ENCODE peak calls at places on chromosome 10, in four cellular contexts. One of them, this sample, is unnamed.

GRCh38 chr10:44864042-44864436 is 47.1 kb upstream of the TMEM72 start:
- DNase-seq in CD8-positive, alpha-beta T cell: no peak
- DNase-seq in left ventricle myocardium inferior: no peak
- DNase-seq in left lung: peak
- DNase-seq in this sample: no peak

GRCh38 chr10:36344240-36344639 is 702.1 kb upstream of the FZD8 start:
- DNase-seq in CD8-positive, alpha-beta T cell: no peak
- DNase-seq in left lung: no peak
- DNase-seq in left ventricle myocardium inferior: no peak
- DNase-seq in this sample: no peak

GRCh38 chr10:130491698-130492050 is 355.5 kb downstream of the GLRX3 start:
- DNase-seq in CD8-positive, alpha-beta T cell: no peak
- DNase-seq in left ventricle myocardium inferior: no peak
- DNase-seq in left lung: no peak
- DNase-seq in this sample: no peak

GRCh38 chr10:101597036-101597435 is 8.9 kb downstream of the DPCD start:
- DNase-seq in left ventricle myocardium inferior: no peak
- DNase-seq in left lung: no peak
- DNase-seq in CD8-positive, alpha-beta T cell: no peak
- DNase-seq in this sample: no peak

GRCh38 chr10:67971311-67971710 is 86.9 kb downstream of the SIRT1 start:
- DNase-seq in CD8-positive, alpha-beta T cell: no peak
- DNase-seq in left lung: no peak
- DNase-seq in left ventricle myocardium inferior: no peak
- DNase-seq in this sample: no peak

GRCh38 chr10:4767033-4767814 is 58.8 kb upstream of the AKR1E2 start:
- DNase-seq in left lung: no peak
- DNase-seq in left ventricle myocardium inferior: no peak
- DNase-seq in CD8-positive, alpha-beta T cell: no peak
- DNase-seq in this sample: no peak

GRCh38 chr10:86688398-86688921 is 20.1 kb downstream of the LDB3 start:
- DNase-seq in left ventricle myocardium inferior: peak
- DNase-seq in CD8-positive, alpha-beta T cell: no peak
- DNase-seq in left lung: peak
- DNase-seq in this sample: peak

GRCh38 chr10:71080381-71081228 is 131.8 kb upstream of the UNC5B start:
- DNase-seq in left lung: no peak
- DNase-seq in CD8-positive, alpha-beta T cell: no peak
- DNase-seq in left ventricle myocardium inferior: no peak
- DNase-seq in this sample: no peak

GRCh38 chr10:67790534-67791408 is 47.2 kb downstream of the DNAJC12 start:
- DNase-seq in CD8-positive, alpha-beta T cell: no peak
- DNase-seq in left lung: no peak
- DNase-seq in left ventricle myocardium inferior: no peak
- DNase-seq in this sample: no peak

GRCh38 chr10:117543999-117544728 is 1.6 kb downstream of the EMX2 start:
- DNase-seq in CD8-positive, alpha-beta T cell: no peak
- DNase-seq in left ventricle myocardium inferior: no peak
- DNase-seq in left lung: no peak
- DNase-seq in this sample: no peak

GRCh38 chr10:42801135-42801534 is 18.5 kb downstream of the BMS1 start:
- DNase-seq in CD8-positive, alpha-beta T cell: no peak
- DNase-seq in left ventricle myocardium inferior: no peak
- DNase-seq in left lung: no peak
- DNase-seq in this sample: no peak

GRCh38 chr10:131440405-131441360 is 129.2 kb upstream of the TCERG1L start:
- DNase-seq in left ventricle myocardium inferior: no peak
- DNase-seq in CD8-positive, alpha-beta T cell: no peak
- DNase-seq in left lung: no peak
- DNase-seq in this sample: no peak

GRCh38 chr10:129033790-129034272 is 433.2 kb upstream of the MGMT start:
- DNase-seq in left lung: no peak
- DNase-seq in left ventricle myocardium inferior: no peak
- DNase-seq in CD8-positive, alpha-beta T cell: no peak
- DNase-seq in this sample: no peak

GRCh38 chr10:95741807-95742528 is 14.0 kb upstream of the ENTPD1 start:
- DNase-seq in left ventricle myocardium inferior: no peak
- DNase-seq in left lung: no peak
- DNase-seq in CD8-positive, alpha-beta T cell: no peak
- DNase-seq in this sample: no peak

GRCh38 chr10:14617125-14617524 is 157.6 kb downstream of the FAM107B start:
- DNase-seq in CD8-positive, alpha-beta T cell: no peak
- DNase-seq in left lung: no peak
- DNase-seq in left ventricle myocardium inferior: no peak
- DNase-seq in this sample: no peak

GRCh38 chr10:66440562-66440961 is 485.3 kb upstream of the LRRTM3 start:
- DNase-seq in left ventricle myocardium inferior: no peak
- DNase-seq in CD8-positive, alpha-beta T cell: no peak
- DNase-seq in left lung: no peak
- DNase-seq in this sample: no peak

GRCh38 chr10:100303724-100304319 is 17.3 kb upstream of the BLOC1S2 start:
- DNase-seq in CD8-positive, alpha-beta T cell: no peak
- DNase-seq in left ventricle myocardium inferior: no peak
- DNase-seq in left lung: no peak
- DNase-seq in this sample: no peak

GRCh38 chr10:129614341-129614740 is 147.3 kb downstream of the MGMT start:
- DNase-seq in CD8-positive, alpha-beta T cell: no peak
- DNase-seq in left ventricle myocardium inferior: no peak
- DNase-seq in left lung: no peak
- DNase-seq in this sample: no peak

GRCh38 chr10:123553810-123554430 is 112.2 kb upstream of the GPR26 start:
- DNase-seq in CD8-positive, alpha-beta T cell: no peak
- DNase-seq in left ventricle myocardium inferior: no peak
- DNase-seq in left lung: no peak
- DNase-seq in this sample: no peak

DNA sequence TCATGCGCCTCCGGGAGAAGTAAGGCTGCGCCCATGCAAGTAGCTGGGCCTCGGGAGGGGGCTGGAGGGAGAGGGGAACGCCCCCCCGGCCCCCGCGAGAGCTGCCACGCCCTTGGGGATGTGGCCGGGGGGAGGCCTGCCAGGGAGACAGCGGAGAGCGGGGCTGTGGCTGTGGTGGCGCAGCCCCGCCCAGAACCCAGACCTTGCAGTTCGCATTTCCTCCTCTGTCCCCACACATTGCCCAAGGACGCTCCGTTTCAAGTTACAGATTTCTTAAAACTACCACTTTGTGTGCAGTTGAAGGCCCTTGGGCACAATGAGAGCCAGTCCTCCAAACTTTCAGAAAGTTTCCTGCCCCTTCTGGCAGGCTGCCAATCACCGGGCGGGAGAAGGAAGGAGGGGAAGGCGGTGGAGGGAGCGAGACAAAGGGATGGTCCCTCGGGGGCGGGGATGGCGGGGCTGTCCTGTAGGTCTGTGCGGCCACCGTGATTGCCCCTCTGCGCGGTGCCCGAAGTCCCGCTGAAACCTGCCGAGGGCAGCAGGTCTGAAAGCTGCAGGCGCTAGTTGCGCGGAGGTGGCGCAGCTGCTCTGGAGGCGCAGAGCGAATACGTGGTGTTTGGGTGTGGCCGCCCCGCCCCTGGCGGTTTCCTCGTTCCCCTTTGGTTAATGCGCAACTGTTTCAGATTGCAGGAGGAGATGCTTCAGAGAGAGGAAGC is 2.1 kb downstream of the VIM start:
- DNase-seq in left lung: peak
- DNase-seq in CD8-positive, alpha-beta T cell: peak
- DNase-seq in left ventricle myocardium inferior: peak
- DNase-seq in this sample: peak
- TF ChIP-seq CTCF in left lung: no peak
- TF ChIP-seq CTCF in CD8-positive, alpha-beta T cell: no peak
- TF ChIP-seq CTCF in left ventricle myocardium inferior: no peak
- TF ChIP-seq CTCF in this sample: no peak

DNA sequence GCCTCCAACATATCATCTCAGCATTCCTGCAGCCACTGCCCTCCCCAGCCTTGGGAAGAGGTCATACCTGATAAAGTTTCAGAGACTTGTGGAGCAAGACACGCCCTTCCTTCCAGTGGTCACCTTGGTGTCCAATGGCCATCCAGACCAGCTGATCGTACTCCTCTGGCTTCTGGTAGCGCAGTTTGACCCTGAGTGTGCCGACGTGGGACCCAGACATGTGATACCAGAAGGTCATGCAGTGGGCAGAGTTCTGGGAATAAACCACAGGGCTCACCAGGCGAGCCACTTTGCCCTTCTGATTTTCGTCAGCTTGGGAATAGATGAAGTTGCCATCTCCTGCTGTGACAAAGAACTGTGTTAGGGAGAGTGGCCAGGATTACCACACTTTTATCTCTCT is 148.3 kb downstream of the NRP1 start:
- DNase-seq in left ventricle myocardium inferior: no peak
- DNase-seq in CD8-positive, alpha-beta T cell: no peak
- DNase-seq in left lung: no peak
- DNase-seq in this sample: no peak
- H3K27ac ChIP-seq in left ventricle myocardium inferior: no peak
- H3K27ac ChIP-seq in CD8-positive, alpha-beta T cell: no peak
- H3K27ac ChIP-seq in left lung: no peak
- H3K27ac ChIP-seq in this sample: no peak

GRCh38 chr10:29479081-29479917 is 155.5 kb downstream of the SVIL start:
- DNase-seq in left lung: no peak
- DNase-seq in left ventricle myocardium inferior: no peak
- DNase-seq in CD8-positive, alpha-beta T cell: no peak
- DNase-seq in this sample: peak

GRCh38 chr10:29486466-29486865 is 148.3 kb downstream of the SVIL start:
- DNase-seq in left ventricle myocardium inferior: no peak
- DNase-seq in left lung: no peak
- DNase-seq in CD8-positive, alpha-beta T cell: no peak
- DNase-seq in this sample: no peak

GRCh38 chr10:29481906-29482440 is 152.8 kb downstream of the SVIL start:
- DNase-seq in left lung: no peak
- DNase-seq in left ventricle myocardium inferior: no peak
- DNase-seq in CD8-positive, alpha-beta T cell: no peak
- DNase-seq in this sample: no peak

GRCh38 chr10:29480281-29480954 is 154.4 kb downstream of the SVIL start:
- DNase-seq in left lung: no peak
- DNase-seq in left ventricle myocardium inferior: no peak
- DNase-seq in CD8-positive, alpha-beta T cell: no peak
- DNase-seq in this sample: no peak

GRCh38 chr10:29482591-29483421 is 152.0 kb downstream of the SVIL start:
- DNase-seq in CD8-positive, alpha-beta T cell: no peak
- DNase-seq in left lung: no peak
- DNase-seq in left ventricle myocardium inferior: no peak
- DNase-seq in this sample: no peak
- TF ChIP-seq CTCF in CD8-positive, alpha-beta T cell: no peak
- TF ChIP-seq CTCF in left lung: no peak
- TF ChIP-seq CTCF in left ventricle myocardium inferior: peak
- TF ChIP-seq CTCF in this sample: no peak

DNA sequence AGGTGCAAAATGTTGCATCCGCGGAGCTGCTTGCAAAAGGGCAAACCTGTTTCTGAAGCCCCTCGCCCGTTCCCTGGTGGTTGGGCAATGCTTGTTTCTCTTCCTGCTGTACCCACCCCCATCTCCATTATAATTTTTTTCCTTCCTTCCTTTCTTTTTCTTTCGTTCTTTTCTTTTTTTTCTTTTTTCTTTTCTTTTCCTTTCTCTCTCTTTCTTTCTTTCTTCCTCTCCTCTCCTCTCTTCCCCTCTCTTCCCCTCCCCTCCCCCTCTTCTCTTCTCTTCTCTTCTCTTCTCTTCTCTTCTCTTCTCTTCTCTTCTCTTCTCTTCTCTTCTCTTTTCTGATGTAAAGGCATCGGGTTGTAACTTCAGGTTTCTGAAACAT is 278.2 kb downstream of the GATA3 start:
- DNase-seq in left ventricle myocardium inferior: no peak
- DNase-seq in CD8-positive, alpha-beta T cell: no peak
- DNase-seq in left lung: no peak
- DNase-seq in this sample: no peak
- H3K27ac ChIP-seq in left ventricle myocardium inferior: no peak
- H3K27ac ChIP-seq in CD8-positive, alpha-beta T cell: peak
- H3K27ac ChIP-seq in left lung: peak
- H3K27ac ChIP-seq in this sample: peak

DNA sequence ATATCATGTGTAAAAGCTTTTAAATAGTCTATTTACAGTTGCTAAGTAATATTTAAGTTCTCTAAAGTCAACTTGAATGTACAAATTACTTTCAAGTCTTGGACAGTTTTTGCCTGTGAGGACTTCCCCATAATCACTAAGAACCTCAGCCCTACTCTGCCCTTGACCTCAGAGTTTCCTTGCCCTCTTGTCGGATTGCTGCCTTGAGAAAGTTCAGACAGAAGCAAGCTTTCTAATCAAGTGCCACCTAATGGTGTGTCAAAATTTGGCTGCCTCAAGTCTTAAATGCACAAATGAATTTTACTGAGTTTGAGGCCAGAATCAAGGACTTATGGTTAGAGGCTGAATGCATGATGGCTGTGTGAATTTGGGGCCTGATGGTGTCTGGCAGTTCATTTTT is 88.3 kb upstream of the KAT6B start:
- DNase-seq in left lung: no peak
- DNase-seq in left ventricle myocardium inferior: no peak
- DNase-seq in CD8-positive, alpha-beta T cell: no peak
- DNase-seq in this sample: no peak
- TF ChIP-seq CTCF in left lung: no peak
- TF ChIP-seq CTCF in left ventricle myocardium inferior: no peak
- TF ChIP-seq CTCF in CD8-positive, alpha-beta T cell: no peak
- TF ChIP-seq CTCF in this sample: no peak

DNA sequence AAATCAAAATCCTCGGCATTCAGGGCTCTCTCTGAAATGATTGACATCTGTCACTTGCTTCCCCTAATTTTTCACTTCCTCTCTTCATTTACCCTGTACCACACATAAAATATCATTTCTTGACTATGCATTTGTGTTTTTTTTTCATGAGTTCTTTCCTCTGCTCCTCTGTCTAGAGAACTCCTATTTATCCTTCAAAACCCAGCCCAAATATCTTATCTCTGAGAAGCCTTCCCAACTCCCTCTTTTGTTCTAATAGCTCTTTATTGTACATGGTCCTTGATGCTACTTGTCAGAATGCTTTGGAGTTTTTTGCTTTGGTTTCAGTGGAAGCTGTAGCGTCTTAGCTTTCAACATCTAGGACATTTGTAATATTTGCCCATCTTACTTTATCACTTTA is 190.2 kb upstream of the CTBP2 start:
- DNase-seq in left ventricle myocardium inferior: no peak
- DNase-seq in CD8-positive, alpha-beta T cell: no peak
- DNase-seq in left lung: no peak
- DNase-seq in this sample: no peak
- H3K27ac ChIP-seq in left ventricle myocardium inferior: no peak
- H3K27ac ChIP-seq in CD8-positive, alpha-beta T cell: no peak
- H3K27ac ChIP-seq in left lung: no peak
- H3K27ac ChIP-seq in this sample: no peak